ENCODE peak calls at places on chromosomes 7 and 10, in six cellular contexts. H is hepatocyte, R is left ventricle myocardium inferior, C is heart left ventricle, I is colonic mucosa, Q is pancreas. T is an unnamed sample.

GRCh38 chr7:47600199-47601118 is 18.5 kb upstream of the TNS3 start:
- DNase-seq in H (no peak), R (no peak), C (peak; percentile 40), I (no peak), Q (no peak), T (peak; percentile 75)

GRCh38 chr10:59750155-59750945 is 2.9 kb downstream of the MRLN start:
- DNase-seq in H (no peak), R (no peak), C (no peak), I (no peak), Q (no peak), T (no peak)

GRCh38 chr7:19561121-19561805 is 147.6 kb downstream of the POLR1F start:
- DNase-seq in H (no peak), R (no peak), C (no peak), I (no peak), Q (no peak), T (no peak)

GRCh38 chr10:26215923-26216576 is 524 bp upstream of the GAD2 start:
- DNase-seq in H (peak; percentile 85), R (no peak), C (no peak), I (no peak), Q (peak; percentile 76), T (no peak)

GRCh38 chr7:131538071-131538790 is 18.2 kb downstream of the PODXL start:
- DNase-seq in H (peak; percentile 48), R (no peak), C (peak; percentile 63), I (no peak), Q (no peak), T (no peak)

GRCh38 chr10:72328045-72328828 is 26.5 kb downstream of the DNAJB12 start:
- DNase-seq in H (peak; percentile 82), R (peak; percentile 76), C (peak; percentile 86), I (peak; percentile 77), Q (peak; percentile 84), T (no peak)

GRCh38 chr7:157596471-157596870 is 259.7 kb downstream of the DNAJB6 start:
- DNase-seq in H (no peak), R (no peak), C (peak; percentile 44), I (no peak), Q (peak; percentile 39), T (no peak)

GRCh38 chr10:78634389-78634815 is 434.4 kb upstream of the ZMIZ1 start:
- DNase-seq in H (peak; percentile 82), R (no peak), C (no peak), I (no peak), Q (no peak), T (no peak)

GRCh38 chr10:66187096-66187733 is 738.6 kb upstream of the LRRTM3 start:
- DNase-seq in H (no peak), R (no peak), C (no peak), I (no peak), Q (no peak), T (no peak)

GRCh38 chr7:96320437-96320836 is 1.5 kb downstream of the SLC25A13 start:
- DNase-seq in H (no peak), R (no peak), C (no peak), I (no peak), Q (no peak), T (no peak)

GRCh38 chr7:86930554-86931307 is 128.7 kb downstream of the ELAPOR2 start:
- DNase-seq in H (no peak), R (no peak), C (no peak), I (no peak), Q (no peak), T (no peak)

GRCh38 chr7:26949319-26949718 is 84.9 kb upstream of the SKAP2 start:
- DNase-seq in H (no peak), R (no peak), C (no peak), I (no peak), Q (no peak), T (no peak)

GRCh38 chr10:102431452-102432124 is 786 bp downstream of the CUEDC2 start:
- DNase-seq in H (peak; percentile 35), R (no peak), C (no peak), I (no peak), Q (no peak), T (no peak)

GRCh38 chr10:6464862-6465430 is 115.1 kb downstream of the PRKCQ start:
- DNase-seq in H (no peak), R (no peak), C (no peak), I (no peak), Q (no peak), T (no peak)

GRCh38 chr7:48213226-48213625 is 42.0 kb downstream of the ABCA13 start:
- DNase-seq in H (no peak), R (no peak), C (no peak), I (no peak), Q (no peak), T (no peak)

GRCh38 chr10:100945754-100946153 is 23.6 kb upstream of the SEMA4G start:
- DNase-seq in H (no peak), R (no peak), C (no peak), I (no peak), Q (no peak), T (no peak)

GRCh38 chr10:49602380-49603023 is 7.6 kb upstream of the SLC18A3 start:
- DNase-seq in H (no peak), R (no peak), C (no peak), I (peak; percentile 7), Q (no peak), T (no peak)

GRCh38 chr7:34175837-34176236 is 270.5 kb downstream of the BMPER start:
- DNase-seq in H (no peak), R (no peak), C (no peak), I (no peak), Q (no peak), T (no peak)

GRCh38 chr10:5529702-5530411 is 5.1 kb downstream of the CALML3 start:
- DNase-seq in H (no peak), R (no peak), C (peak; percentile 37), I (no peak), Q (peak; percentile 28), T (no peak)

GRCh38 chr10:88923525-88923924 is 29.0 kb downstream of the ACTA2 start:
- DNase-seq in H (no peak), R (no peak), C (no peak), I (no peak), Q (no peak), T (no peak)

GRCh38 chr7:19776981-19777380 is 3.6 kb upstream of the TMEM196 start:
- DNase-seq in H (no peak), R (no peak), C (no peak), I (no peak), Q (no peak), T (no peak)

DNA sequence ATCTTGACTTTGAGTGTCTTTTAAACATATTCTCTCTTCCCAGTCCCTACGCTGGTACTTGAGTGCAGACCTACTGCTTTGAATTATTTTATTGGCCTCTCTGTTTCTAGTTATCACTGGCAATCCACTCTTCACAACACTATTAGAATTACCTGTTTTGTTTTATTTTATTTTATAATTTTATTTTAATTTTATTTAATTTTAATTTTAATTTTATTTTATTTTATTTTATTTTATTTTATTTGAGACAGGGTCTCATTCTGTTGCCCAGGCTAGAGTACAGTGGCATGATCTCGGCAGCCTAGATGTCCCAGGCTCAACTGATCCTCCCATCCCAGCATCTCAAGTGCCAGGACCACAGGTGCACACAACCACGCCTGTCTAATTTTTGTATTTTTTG is 6.8 kb downstream of the STK17A start:
- DNase-seq in H (no peak), R (no peak), C (no peak), I (no peak), Q (no peak), T (no peak)
- H3K4me1 ChIP-seq in H (peaks cover 13% of the 10 kb centered on the region), R (peaks cover 17% of the 10 kb centered on the region), C (no peaks in the 10 kb centered on the region), I (no peaks in the 10 kb centered on the region), Q (peaks cover 42% of the 10 kb centered on the region), T (no peaks in the 10 kb centered on the region)

GRCh38 chr10:68331455-68332258 is at the start of gene HNRNPH3:
- DNase-seq in H (peak; percentile 100), R (peak; percentile 98), C (peak; percentile 99), I (peak; percentile 99), Q (peak; percentile 99), T (peak; percentile 98)
- H3K4me1 ChIP-seq in H (peaks cover 27% of the 10 kb centered on the region), R (peaks cover 67% of the 10 kb centered on the region), C (peaks cover 7% of the 10 kb centered on the region), I (peaks cover 12% of the 10 kb centered on the region), Q (peaks cover 30% of the 10 kb centered on the region), T (peaks cover 4% of the 10 kb centered on the region)

GRCh38 chr10:93993782-93994668 is at the start of gene PLCE1:
- DNase-seq in H (peak; percentile 89), R (peak; percentile 38), C (peak; percentile 71), I (peak; percentile 73), Q (peak; percentile 84), T (peak; percentile 78)
- H3K4me1 ChIP-seq in H (peaks cover 35% of the 10 kb centered on the region), R (peaks cover 41% of the 10 kb centered on the region), C (no peaks in the 10 kb centered on the region), I (no peaks in the 10 kb centered on the region), Q (no peaks in the 10 kb centered on the region), T (peaks cover 21% of the 10 kb centered on the region)

DNA sequence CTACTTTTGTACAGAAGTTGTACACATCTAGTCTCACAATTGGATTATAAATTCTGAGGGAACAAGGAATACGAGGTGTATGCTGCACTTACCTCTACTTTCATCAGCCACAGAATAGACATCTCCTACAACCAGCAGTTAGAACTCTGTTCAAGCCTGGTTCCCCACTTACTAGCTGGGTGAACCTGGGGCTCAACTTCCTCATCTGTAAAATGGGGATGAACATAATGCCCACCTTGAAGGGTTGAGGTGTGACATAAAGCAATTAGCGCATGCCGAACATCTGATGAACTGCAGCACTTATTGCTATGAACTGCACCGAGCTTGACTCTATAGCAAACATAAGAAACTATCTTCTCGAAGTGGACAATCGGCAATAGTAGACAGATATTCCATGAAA is 25.3 kb downstream of the XPNPEP1 start:
- DNase-seq in H (no peak), R (no peak), C (no peak), I (no peak), Q (no peak), T (no peak)
- H3K4me1 ChIP-seq in H (peaks cover 14% of the 10 kb centered on the region), R (peaks cover 97% of the 10 kb centered on the region), C (peaks cover 27% of the 10 kb centered on the region), I (peaks cover 9% of the 10 kb centered on the region), Q (peaks cover 27% of the 10 kb centered on the region), T (peaks cover 12% of the 10 kb centered on the region)

GRCh38 chr7:70583965-70584883 is 547.7 kb upstream of the GALNT17 start:
- DNase-seq in H (no peak), R (no peak), C (no peak), I (no peak), Q (no peak), T (no peak)
- H3K4me1 ChIP-seq in H (peaks cover 48% of the 10 kb centered on the region), R (no peaks in the 10 kb centered on the region), C (no peaks in the 10 kb centered on the region), I (peaks cover 3% of the 10 kb centered on the region), Q (peaks cover 5% of the 10 kb centered on the region), T (no peaks in the 10 kb centered on the region)

T was measured in ascending aorta.